ENCODE peak calls at places on chromosomes 1 and 21, in seven cellular contexts. U, L, M, S, N, G and D are unnamed samples.

GRCh38 chr1:15360681-15361080 is 49.0 kb upstream of the EFHD2 start:
- DNase-seq in M (no peak), U (no peak), L (no peak), G (no peak), S (no peak), N (no peak), D (no peak)

GRCh38 chr1:246632584-246633168 is 66.4 kb downstream of the CNST start:
- DNase-seq in N (no peak), G (no peak), M (no peak), S (peak; percentile 48), L (no peak), U (no peak), D (peak; percentile 29)

GRCh38 chr1:235974616-235975015 is 90.3 kb downstream of the NID1 start:
- DNase-seq in L (no peak), N (no peak), G (no peak), U (no peak), M (no peak), S (peak; percentile 58), D (no peak)

GRCh38 chr1:166390406-166390805 is 223.6 kb upstream of the FAM78B start:
- DNase-seq in U (no peak), G (no peak), M (no peak), L (no peak), S (no peak), N (no peak), D (no peak)

GRCh38 chr1:164780863-164781262 is 221.9 kb downstream of the PBX1 start:
- DNase-seq in N (no peak), G (peak; percentile 58), S (peak; percentile 66), U (no peak), L (no peak), M (no peak), D (peak; percentile 90)

GRCh38 chr21:35178812-35179211 is 129.7 kb upstream of the RUNX1 start:
- DNase-seq in U (no peak), G (no peak), M (no peak), N (no peak), S (no peak), L (no peak), D (peak; percentile 31)

GRCh38 chr1:117512728-117513321 is 93.0 kb upstream of the TENT5C start:
- DNase-seq in S (peak; percentile 57), U (no peak), G (no peak), M (no peak), L (no peak), N (no peak), D (no peak)

GRCh38 chr1:109528296-109528695 is 11.4 kb upstream of the GPR61 start:
- DNase-seq in G (no peak), M (no peak), S (no peak), L (no peak), U (no peak), N (no peak), D (no peak)

GRCh38 chr1:91846007-91846620 is 39.8 kb downstream of the TGFBR3 start:
- DNase-seq in S (peak; percentile 84), N (no peak), L (no peak), U (no peak), G (peak; percentile 64), M (peak; percentile 61), D (no peak)

GRCh38 chr1:109253803-109254620 is 4.7 kb downstream of the CELSR2 start:
- DNase-seq in S (no peak), L (no peak), N (no peak), U (no peak), G (peak; percentile 73), M (no peak), D (no peak)

GRCh38 chr1:8011923-8012858 is 13.9 kb downstream of the ERRFI1 start:
- DNase-seq in U (no peak), S (no peak), M (no peak), G (no peak), N (no peak), L (no peak), D (no peak)

GRCh38 chr1:185654199-185654951 is 79.8 kb upstream of the HMCN1 start:
- DNase-seq in S (peak; percentile 79), M (no peak), G (no peak), U (no peak), N (no peak), L (no peak), D (peak; percentile 70)

GRCh38 chr1:37476460-37477197 is 2.2 kb downstream of the ZC3H12A start:
- DNase-seq in N (no peak), S (peak; percentile 88), L (peak; percentile 35), G (peak; percentile 88), M (peak; percentile 86), U (no peak), D (peak; percentile 56)

GRCh38 chr1:157673008-157673407 is 27.6 kb downstream of the FCRL3 start:
- DNase-seq in G (no peak), M (no peak), U (no peak), S (no peak), L (no peak), N (no peak), D (no peak)

GRCh38 chr1:12598914-12599463 is 19.0 kb downstream of the DHRS3 start:
- DNase-seq in N (no peak), S (no peak), L (no peak), U (no peak), M (no peak), G (peak; percentile 74), D (no peak)

GRCh38 chr1:27872059-27872801 is at the start of gene THEMIS2:
- DNase-seq in M (peak; percentile 27), G (peak; percentile 91), L (no peak), N (peak; percentile 71), S (peak; percentile 33), U (peak; percentile 41), D (peak; percentile 16)